ENCODE peak calls at places on chromosome 14, in ten cellular contexts. One of them, this sample, is unnamed.

GRCh38 chr14:77009014-77009413 is 19.5 kb downstream of the IRF2BPL start:
- DNase-seq in AG09309: no peak
- DNase-seq in esophagus squamous epithelium: no peak
- DNase-seq in dorsolateral prefrontal cortex: no peak
- DNase-seq in fibroblast of villous mesenchyme: no peak
- DNase-seq in lower lobe of right lung: no peak
- DNase-seq in left lung: no peak
- DNase-seq in heart right ventricle: no peak
- DNase-seq in A673: no peak
- DNase-seq in sigmoid colon: no peak
- DNase-seq in this sample: peak; percentile 92

GRCh38 chr14:77965919-77966435 is 166.1 kb downstream of the ADCK1 start:
- DNase-seq in AG09309: no peak
- DNase-seq in esophagus squamous epithelium: no peak
- DNase-seq in dorsolateral prefrontal cortex: peak; percentile 34
- DNase-seq in fibroblast of villous mesenchyme: peak; percentile 8
- DNase-seq in lower lobe of right lung: peak; percentile 55
- DNase-seq in left lung: peak; percentile 83
- DNase-seq in heart right ventricle: no peak
- DNase-seq in A673: no peak
- DNase-seq in sigmoid colon: no peak
- DNase-seq in this sample: peak; percentile 44

GRCh38 chr14:68583527-68584275 is 209.2 kb downstream of the ZFP36L1 start:
- DNase-seq in AG09309: no peak
- DNase-seq in esophagus squamous epithelium: no peak
- DNase-seq in dorsolateral prefrontal cortex: no peak
- DNase-seq in fibroblast of villous mesenchyme: no peak
- DNase-seq in lower lobe of right lung: peak; percentile 65
- DNase-seq in left lung: no peak
- DNase-seq in heart right ventricle: no peak
- DNase-seq in A673: no peak
- DNase-seq in sigmoid colon: no peak
- DNase-seq in this sample: no peak

GRCh38 chr14:75310295-75311059 is 31.8 kb downstream of the FOS start:
- DNase-seq in AG09309: no peak
- DNase-seq in esophagus squamous epithelium: no peak
- DNase-seq in dorsolateral prefrontal cortex: peak; percentile 85
- DNase-seq in fibroblast of villous mesenchyme: peak; percentile 84
- DNase-seq in lower lobe of right lung: peak; percentile 85
- DNase-seq in left lung: peak; percentile 86
- DNase-seq in heart right ventricle: peak; percentile 91
- DNase-seq in A673: peak; percentile 69
- DNase-seq in sigmoid colon: peak; percentile 92
- DNase-seq in this sample: peak; percentile 59

GRCh38 chr14:69543341-69544249 is 31.1 kb downstream of the CCDC177 start:
- DNase-seq in AG09309: peak; percentile 33
- DNase-seq in esophagus squamous epithelium: peak; percentile 14
- DNase-seq in dorsolateral prefrontal cortex: peak; percentile 75
- DNase-seq in fibroblast of villous mesenchyme: peak; percentile 69
- DNase-seq in lower lobe of right lung: peak; percentile 74
- DNase-seq in left lung: peak; percentile 80
- DNase-seq in heart right ventricle: no peak
- DNase-seq in A673: no peak
- DNase-seq in sigmoid colon: no peak
- DNase-seq in this sample: peak; percentile 98

GRCh38 chr14:97891515-97891914 is 1094.3 kb downstream of the VRK1 start:
- DNase-seq in AG09309: no peak
- DNase-seq in esophagus squamous epithelium: no peak
- DNase-seq in dorsolateral prefrontal cortex: no peak
- DNase-seq in fibroblast of villous mesenchyme: no peak
- DNase-seq in lower lobe of right lung: no peak
- DNase-seq in left lung: no peak
- DNase-seq in heart right ventricle: no peak
- DNase-seq in A673: no peak
- DNase-seq in sigmoid colon: no peak
- DNase-seq in this sample: no peak

GRCh38 chr14:54683882-54684794 is 117.2 kb downstream of the SAMD4A start:
- DNase-seq in AG09309: peak; percentile 83
- DNase-seq in esophagus squamous epithelium: no peak
- DNase-seq in dorsolateral prefrontal cortex: no peak
- DNase-seq in fibroblast of villous mesenchyme: peak; percentile 86
- DNase-seq in lower lobe of right lung: no peak
- DNase-seq in left lung: no peak
- DNase-seq in heart right ventricle: peak; percentile 20
- DNase-seq in A673: peak; percentile 40
- DNase-seq in sigmoid colon: peak; percentile 86
- DNase-seq in this sample: peak; percentile 89

GRCh38 chr14:69288001-69288771 is 28.2 kb downstream of the GALNT16 start:
- DNase-seq in AG09309: peak; percentile 72
- DNase-seq in esophagus squamous epithelium: no peak
- DNase-seq in dorsolateral prefrontal cortex: peak; percentile 35
- DNase-seq in fibroblast of villous mesenchyme: peak; percentile 70
- DNase-seq in lower lobe of right lung: no peak
- DNase-seq in left lung: no peak
- DNase-seq in heart right ventricle: no peak
- DNase-seq in A673: no peak
- DNase-seq in sigmoid colon: peak; percentile 89
- DNase-seq in this sample: no peak

GRCh38 chr14:75059642-75060041 is 4.2 kb downstream of the ACYP1 start:
- DNase-seq in AG09309: no peak
- DNase-seq in esophagus squamous epithelium: no peak
- DNase-seq in dorsolateral prefrontal cortex: no peak
- DNase-seq in fibroblast of villous mesenchyme: peak; percentile 73
- DNase-seq in lower lobe of right lung: no peak
- DNase-seq in left lung: no peak
- DNase-seq in heart right ventricle: no peak
- DNase-seq in A673: no peak
- DNase-seq in sigmoid colon: no peak
- DNase-seq in this sample: no peak

GRCh38 chr14:105167303-105168092 is 1.1 kb downstream of the JAG2 start:
- DNase-seq in AG09309: no peak
- DNase-seq in esophagus squamous epithelium: no peak
- DNase-seq in dorsolateral prefrontal cortex: no peak
- DNase-seq in fibroblast of villous mesenchyme: peak; percentile 3
- DNase-seq in lower lobe of right lung: peak; percentile 66
- DNase-seq in left lung: no peak
- DNase-seq in heart right ventricle: no peak
- DNase-seq in A673: no peak
- DNase-seq in sigmoid colon: no peak
- DNase-seq in this sample: peak; percentile 51

GRCh38 chr14:63616015-63616414 is 25.7 kb downstream of the WDR89 start:
- DNase-seq in AG09309: no peak
- DNase-seq in esophagus squamous epithelium: no peak
- DNase-seq in dorsolateral prefrontal cortex: no peak
- DNase-seq in fibroblast of villous mesenchyme: peak; percentile 51
- DNase-seq in lower lobe of right lung: peak; percentile 69
- DNase-seq in left lung: peak; percentile 83
- DNase-seq in heart right ventricle: no peak
- DNase-seq in A673: no peak
- DNase-seq in sigmoid colon: no peak
- DNase-seq in this sample: peak; percentile 12

GRCh38 chr14:75426332-75427125 is 1.3 kb upstream of the JDP2 start:
- DNase-seq in AG09309: no peak
- DNase-seq in esophagus squamous epithelium: no peak
- DNase-seq in dorsolateral prefrontal cortex: no peak
- DNase-seq in fibroblast of villous mesenchyme: no peak
- DNase-seq in lower lobe of right lung: no peak
- DNase-seq in left lung: no peak
- DNase-seq in heart right ventricle: no peak
- DNase-seq in A673: no peak
- DNase-seq in sigmoid colon: no peak
- DNase-seq in this sample: no peak

GRCh38 chr14:102778616-102779351 is 1.5 kb downstream of the TRAF3 start:
- DNase-seq in AG09309: no peak
- DNase-seq in esophagus squamous epithelium: no peak
- DNase-seq in dorsolateral prefrontal cortex: no peak
- DNase-seq in fibroblast of villous mesenchyme: peak; percentile 30
- DNase-seq in lower lobe of right lung: no peak
- DNase-seq in left lung: no peak
- DNase-seq in heart right ventricle: no peak
- DNase-seq in A673: no peak
- DNase-seq in sigmoid colon: no peak
- DNase-seq in this sample: peak; percentile 20

GRCh38 chr14:65101631-65102440 is 481 bp downstream of the MAX start:
- DNase-seq in AG09309: no peak
- DNase-seq in esophagus squamous epithelium: no peak
- DNase-seq in dorsolateral prefrontal cortex: no peak
- DNase-seq in fibroblast of villous mesenchyme: peak; percentile 6
- DNase-seq in lower lobe of right lung: peak; percentile 58
- DNase-seq in left lung: peak; percentile 90
- DNase-seq in heart right ventricle: peak; percentile 31
- DNase-seq in A673: peak; percentile 6
- DNase-seq in sigmoid colon: no peak
- DNase-seq in this sample: no peak

GRCh38 chr14:22071001-22071400 is 397.4 kb upstream of the OR4E1 start:
- DNase-seq in AG09309: no peak
- DNase-seq in esophagus squamous epithelium: no peak
- DNase-seq in dorsolateral prefrontal cortex: no peak
- DNase-seq in fibroblast of villous mesenchyme: no peak
- DNase-seq in lower lobe of right lung: no peak
- DNase-seq in left lung: no peak
- DNase-seq in heart right ventricle: no peak
- DNase-seq in A673: peak; percentile 57
- DNase-seq in sigmoid colon: no peak
- DNase-seq in this sample: no peak

GRCh38 chr14:22065372-22065771 is 391.8 kb upstream of the OR4E1 start:
- DNase-seq in AG09309: no peak
- DNase-seq in esophagus squamous epithelium: no peak
- DNase-seq in dorsolateral prefrontal cortex: no peak
- DNase-seq in fibroblast of villous mesenchyme: no peak
- DNase-seq in lower lobe of right lung: no peak
- DNase-seq in left lung: no peak
- DNase-seq in heart right ventricle: no peak
- DNase-seq in A673: no peak
- DNase-seq in sigmoid colon: no peak
- DNase-seq in this sample: no peak

GRCh38 chr14:22070119-22070982 is 396.7 kb upstream of the OR4E1 start:
- DNase-seq in AG09309: no peak
- DNase-seq in esophagus squamous epithelium: no peak
- DNase-seq in dorsolateral prefrontal cortex: no peak
- DNase-seq in fibroblast of villous mesenchyme: no peak
- DNase-seq in lower lobe of right lung: peak; percentile 45
- DNase-seq in left lung: peak; percentile 62
- DNase-seq in heart right ventricle: peak; percentile 34
- DNase-seq in A673: peak; percentile 50
- DNase-seq in sigmoid colon: no peak
- DNase-seq in this sample: peak; percentile 12
- TF ChIP-seq CTCF in AG09309: no peak
- TF ChIP-seq CTCF in esophagus squamous epithelium: no peak
- TF ChIP-seq CTCF in dorsolateral prefrontal cortex: no peak
- TF ChIP-seq CTCF in fibroblast of villous mesenchyme: no peak
- TF ChIP-seq CTCF in lower lobe of right lung: no peak
- TF ChIP-seq CTCF in left lung: no peak
- TF ChIP-seq CTCF in heart right ventricle: no peak
- TF ChIP-seq CTCF in A673: no peak
- TF ChIP-seq CTCF in sigmoid colon: no peak
- TF ChIP-seq CTCF in this sample: no peak

GRCh38 chr14:52413729-52414453 is 99.8 kb downstream of the PTGER2 start:
- DNase-seq in AG09309: peak; percentile 66
- DNase-seq in esophagus squamous epithelium: no peak
- DNase-seq in dorsolateral prefrontal cortex: no peak
- DNase-seq in fibroblast of villous mesenchyme: peak; percentile 93
- DNase-seq in lower lobe of right lung: no peak
- DNase-seq in left lung: no peak
- DNase-seq in heart right ventricle: no peak
- DNase-seq in A673: no peak
- DNase-seq in sigmoid colon: no peak
- DNase-seq in this sample: no peak
- H3K4me3 ChIP-seq in AG09309: no peak overlapping the region
- H3K4me3 ChIP-seq in esophagus squamous epithelium: no peak overlapping the region
- H3K4me3 ChIP-seq in dorsolateral prefrontal cortex: no peak overlapping the region
- H3K4me3 ChIP-seq in fibroblast of villous mesenchyme: no peak overlapping the region
- H3K4me3 ChIP-seq in lower lobe of right lung: no peak overlapping the region
- H3K4me3 ChIP-seq in left lung: no peak overlapping the region
- H3K4me3 ChIP-seq in heart right ventricle: no peak overlapping the region
- H3K4me3 ChIP-seq in A673: no peak overlapping the region
- H3K4me3 ChIP-seq in sigmoid colon: no peak overlapping the region
- H3K4me3 ChIP-seq in this sample: no peak overlapping the region

DNA sequence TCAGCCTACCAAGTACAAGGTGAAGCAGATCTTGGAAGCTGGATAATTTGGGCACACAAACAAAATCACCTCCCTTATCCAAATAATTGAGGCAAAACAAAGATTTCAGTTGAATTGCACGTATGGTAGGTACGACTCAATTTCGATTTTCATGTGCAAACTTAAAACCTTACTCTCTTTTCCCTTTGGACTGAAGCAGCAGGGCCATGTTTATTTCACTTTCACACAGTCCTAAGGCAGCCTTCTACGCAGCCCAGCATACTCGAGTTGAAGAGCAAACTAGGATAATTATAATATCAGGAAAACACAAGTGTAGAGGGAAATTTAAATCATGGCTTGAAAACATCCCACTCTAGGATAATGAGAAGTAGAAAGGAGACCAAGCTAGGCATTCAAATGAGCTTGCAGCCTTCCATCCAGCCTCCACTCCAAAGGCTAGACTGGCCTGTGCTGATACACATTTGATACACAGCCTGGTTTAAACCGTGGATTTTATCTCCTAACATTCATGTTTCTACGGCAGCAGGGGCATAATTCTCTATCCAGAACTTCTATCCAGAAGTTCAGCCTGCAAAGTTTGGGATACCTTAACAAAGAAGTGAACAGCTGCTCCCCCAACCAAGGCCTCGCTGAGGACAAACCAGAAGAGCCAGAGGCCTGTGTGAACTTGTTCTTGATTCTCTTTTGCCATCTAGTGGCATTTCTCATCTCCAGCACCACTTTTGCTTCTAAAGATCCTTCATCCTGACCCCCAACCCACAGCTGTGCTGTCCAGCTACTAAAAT is 2.4 kb upstream of the RNASE7 start:
- DNase-seq in AG09309: no peak
- DNase-seq in esophagus squamous epithelium: no peak
- DNase-seq in dorsolateral prefrontal cortex: no peak
- DNase-seq in fibroblast of villous mesenchyme: peak; percentile 72
- DNase-seq in lower lobe of right lung: no peak
- DNase-seq in left lung: no peak
- DNase-seq in heart right ventricle: no peak
- DNase-seq in A673: peak; percentile 68
- DNase-seq in sigmoid colon: peak; percentile 81
- DNase-seq in this sample: peak; percentile 72
- TF ChIP-seq CTCF in AG09309: peak; percentile 64
- TF ChIP-seq CTCF in esophagus squamous epithelium: peak; percentile 68
- TF ChIP-seq CTCF in dorsolateral prefrontal cortex: peak; percentile 79
- TF ChIP-seq CTCF in fibroblast of villous mesenchyme: peak; percentile 73
- TF ChIP-seq CTCF in lower lobe of right lung: peak; percentile 64
- TF ChIP-seq CTCF in left lung: peak; percentile 46
- TF ChIP-seq CTCF in heart right ventricle: peak; percentile 82
- TF ChIP-seq CTCF in A673: peak; percentile 66
- TF ChIP-seq CTCF in sigmoid colon: peak; percentile 71
- TF ChIP-seq CTCF in this sample: peak; percentile 75

DNA sequence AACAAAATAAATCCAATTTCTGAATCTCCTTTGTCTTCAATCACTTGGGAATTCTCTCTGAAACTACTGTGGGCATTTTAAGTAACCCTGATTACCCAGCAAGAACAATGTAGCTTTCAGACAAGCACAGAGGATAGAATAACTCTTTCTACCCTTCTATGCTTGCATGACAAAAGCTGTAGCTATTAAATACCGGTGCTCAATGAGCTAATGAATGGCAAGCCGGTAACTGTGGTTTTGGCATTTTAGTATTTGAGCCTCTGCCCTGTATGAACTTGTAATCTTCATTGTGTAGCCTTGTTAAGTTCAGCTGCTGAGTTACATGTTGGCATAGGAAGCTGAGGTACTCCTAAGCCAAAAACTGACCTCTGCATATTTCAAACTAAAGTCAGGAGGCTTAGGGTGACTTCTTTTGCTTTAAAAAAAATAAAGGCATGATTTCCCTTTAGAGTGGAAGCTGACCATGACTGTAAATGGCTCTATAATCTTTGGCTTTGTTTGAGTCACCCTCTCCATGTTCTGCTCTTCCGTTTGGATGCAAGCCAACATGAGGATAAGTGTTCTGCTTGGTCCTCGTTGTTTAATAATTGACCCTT is 171.0 kb upstream of the HIF1A start:
- DNase-seq in AG09309: peak; percentile 68
- DNase-seq in esophagus squamous epithelium: no peak
- DNase-seq in dorsolateral prefrontal cortex: no peak
- DNase-seq in fibroblast of villous mesenchyme: peak; percentile 64
- DNase-seq in lower lobe of right lung: no peak
- DNase-seq in left lung: no peak
- DNase-seq in heart right ventricle: no peak
- DNase-seq in A673: peak; percentile 63
- DNase-seq in sigmoid colon: no peak
- DNase-seq in this sample: peak; percentile 87
- H3K4me3 ChIP-seq in AG09309: no peak overlapping the region
- H3K4me3 ChIP-seq in esophagus squamous epithelium: no peak overlapping the region
- H3K4me3 ChIP-seq in dorsolateral prefrontal cortex: no peak overlapping the region
- H3K4me3 ChIP-seq in fibroblast of villous mesenchyme: no peak overlapping the region
- H3K4me3 ChIP-seq in lower lobe of right lung: no peak overlapping the region
- H3K4me3 ChIP-seq in left lung: no peak overlapping the region
- H3K4me3 ChIP-seq in heart right ventricle: no peak overlapping the region
- H3K4me3 ChIP-seq in A673: no peak overlapping the region
- H3K4me3 ChIP-seq in sigmoid colon: no peak overlapping the region
- H3K4me3 ChIP-seq in this sample: no peak overlapping the region